ENCODE peak calls at places on chromosomes 4 and X, in five cellular contexts. O is HepG2, N is K562, E is GM12878, P is A549. Z is an unnamed sample.

GRCh38 chr4:127364397-127364796 is 268.4 kb upstream of the INTU start:
- DNase-seq in O (no peak), N (no peak), E (no peak), P (no peak), Z (no peak)

GRCh38 chr4:20037745-20038144 is 214.0 kb upstream of the SLIT2 start:
- DNase-seq in N (no peak), O (no peak), E (no peak), P (no peak), Z (no peak)

GRCh38 chrX:56728321-56728720 is 722 bp upstream of the NBDY start:
- DNase-seq in E (no peak), O (no peak), N (no peak), P (no peak), Z (no peak)

GRCh38 chr4:117385531-117385930 is 300.2 kb upstream of the TRAM1L1 start:
- DNase-seq in E (no peak), O (no peak), N (no peak), P (no peak), Z (no peak)

GRCh38 chrX:13747836-13748235 is 13.3 kb downstream of the OFD1 start:
- DNase-seq in N (peak), O (peak), E (no peak), P (peak), Z (peak)

GRCh38 chr4:117637347-117637746 is 396.9 kb upstream of the NDST3 start:
- DNase-seq in N (no peak), O (no peak), P (no peak), E (no peak), Z (no peak)

GRCh38 chr4:143025111-143025704 is 159.5 kb upstream of the USP38 start:
- DNase-seq in N (no peak), O (peak), P (no peak), E (no peak), Z (no peak)

GRCh38 chrX:115553171-115553570 is 7.8 kb upstream of the PLS3 start:
- DNase-seq in E (no peak), N (no peak), P (no peak), O (no peak), Z (no peak)

GRCh38 chr4:99808260-99808857 is 8.3 kb upstream of the DAPP1 start:
- DNase-seq in O (peak), E (no peak), P (peak), N (peak), Z (peak)

GRCh38 chr4:103498161-103499070 is 221.4 kb downstream of the TACR3 start:
- DNase-seq in O (no peak), N (no peak), E (peak), P (no peak), Z (no peak)

GRCh38 chr4:3314706-3315260 is 22.0 kb downstream of the RGS12 start:
- DNase-seq in N (no peak), O (no peak), E (no peak), P (no peak), Z (no peak)

GRCh38 chr4:170464614-170465197 is 374.9 kb upstream of the AADAT start:
- DNase-seq in N (no peak), E (no peak), P (no peak), O (no peak), Z (no peak)

GRCh38 chr4:158046345-158046744 is 126.5 kb downstream of the GASK1B start:
- DNase-seq in O (peak), E (no peak), P (no peak), N (no peak), Z (no peak)

GRCh38 chr4:15504041-15504440 is 34.4 kb downstream of the CC2D2A start:
- DNase-seq in O (no peak), P (no peak), N (no peak), E (no peak), Z (no peak)

GRCh38 chr4:19473569-19473968 is 778.1 kb upstream of the SLIT2 start:
- DNase-seq in E (no peak), P (no peak), O (no peak), N (no peak), Z (no peak)

GRCh38 chrX:154696328-154697045 is 43.1 kb upstream of the CTAG2 start:
- DNase-seq in O (no peak), P (no peak), E (no peak), N (no peak), Z (no peak)

GRCh38 chr4:65437102-65437501 is 233.2 kb downstream of the EPHA5 start:
- DNase-seq in O (no peak), N (no peak), P (no peak), E (no peak), Z (no peak)

GRCh38 chr4:40629401-40630334 is at the start of gene RBM47:
- DNase-seq in O (no peak), N (no peak), E (no peak), P (no peak), Z (peak)

GRCh38 chr4:168744021-168744420 is 247.2 kb downstream of the PALLD start:
- DNase-seq in E (no peak), N (no peak), P (peak), O (peak), Z (no peak)

GRCh38 chr4:174189392-174190029 is 94.0 kb downstream of the FBXO8 start:
- DNase-seq in E (no peak), P (no peak), O (no peak), N (no peak), Z (no peak)

GRCh38 chr4:38957239-38957815 is 74.9 kb downstream of the TMEM156 start:
- DNase-seq in E (no peak), P (no peak), O (no peak), N (no peak), Z (no peak)

GRCh38 chrX:103488332-103488731 is 31.0 kb downstream of the RAB40A start:
- DNase-seq in N (peak), O (no peak), P (peak), E (no peak), Z (peak)

GRCh38 chrX:109440475-109440874 is 41.4 kb downstream of the GUCY2F start:
- DNase-seq in E (no peak), P (no peak), O (no peak), N (no peak), Z (no peak)

GRCh38 chrX:47611926-47612325 is 7.7 kb downstream of the SYN1 start:
- DNase-seq in N (no peak), P (no peak), O (no peak), E (no peak), Z (no peak)

GRCh38 chr4:115491686-115492085 is 378.3 kb upstream of the NDST4 start:
- DNase-seq in E (no peak), P (no peak), O (no peak), N (no peak), Z (no peak)
- TF ChIP-seq MAX in E (no peak), P (no peak), O (no peak), N (no peak), Z (no peak)

DNA sequence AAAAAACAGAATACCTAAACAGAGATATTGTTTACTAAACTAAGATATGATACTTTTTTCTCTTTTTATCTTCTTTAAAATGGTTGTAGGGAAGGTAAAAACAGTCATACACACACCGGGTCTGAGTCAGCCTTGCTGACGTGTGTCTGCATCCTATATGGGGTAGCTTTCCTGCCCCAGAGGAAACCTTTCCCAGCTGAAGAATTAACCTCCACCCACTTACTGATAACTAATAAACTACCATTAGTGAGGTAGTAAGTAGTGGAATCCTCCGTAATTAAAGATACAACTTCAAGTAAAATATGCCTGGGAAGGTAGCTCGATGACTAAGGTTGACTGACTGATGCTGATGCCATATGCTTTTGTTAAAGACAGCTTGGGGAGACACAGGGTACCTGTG is 312.2 kb downstream of the DCTD start:
- DNase-seq in O (no peak), E (no peak), N (no peak), P (no peak), Z (no peak)
- TF ChIP-seq SMC3 in O (no peak), E (no peak), N (no peak), P (no peak), Z (no peak)

GRCh38 chr4:8777320-8778196 is 94.1 kb downstream of the HMX1 start:
- DNase-seq in P (no peak), N (no peak), O (no peak), E (no peak), Z (no peak)

GRCh38 chr4:8775121-8775520 is 96.5 kb downstream of the HMX1 start:
- DNase-seq in N (no peak), O (no peak), P (no peak), E (no peak), Z (no peak)

GRCh38 chr4:8774071-8774470 is 97.6 kb downstream of the HMX1 start:
- DNase-seq in O (no peak), P (no peak), E (no peak), N (no peak), Z (no peak)

GRCh38 chr4:8776366-8776765 is 95.3 kb downstream of the HMX1 start:
- DNase-seq in N (no peak), E (no peak), O (no peak), P (no peak), Z (no peak)

GRCh38 chr4:8775751-8776355 is 95.8 kb downstream of the HMX1 start:
- DNase-seq in P (no peak), E (no peak), N (no peak), O (no peak), Z (no peak)
- TF ChIP-seq MAX in P (no peak), E (no peak), N (no peak), O (no peak), Z (no peak)

GRCh38 chrX:45714864-45715263 is 514.2 kb upstream of the DIPK2B start:
- DNase-seq in O (no peak), E (peak), P (no peak), N (no peak), Z (no peak)
- TF ChIP-seq SMC3 in O (no peak), E (no peak), P (no peak), N (no peak), Z (no peak)

DNA sequence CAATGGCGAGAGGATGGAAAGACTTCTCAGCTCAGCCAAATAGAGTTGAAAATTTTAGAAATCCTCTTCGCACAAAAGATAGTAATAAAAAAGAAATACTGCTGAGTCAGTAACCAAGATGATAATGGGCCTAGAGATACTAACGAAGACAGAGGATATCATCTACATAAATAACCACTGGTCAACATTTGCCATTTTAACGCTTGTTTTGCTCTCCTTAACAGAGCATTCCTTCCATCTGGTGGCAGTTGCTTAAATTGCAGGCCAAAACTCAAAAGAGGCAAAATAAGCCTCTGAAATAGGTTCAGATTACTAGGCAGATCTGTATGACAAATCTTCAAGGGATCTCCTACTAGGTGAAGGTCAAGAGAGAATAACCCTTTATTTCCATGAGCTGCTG is 51.7 kb upstream of the MCF2 start:
- DNase-seq in P (peak), N (peak), E (no peak), O (no peak), Z (no peak)
- TF ChIP-seq MAX in P (no peak), N (no peak), E (no peak), O (no peak), Z (no peak)

DNA sequence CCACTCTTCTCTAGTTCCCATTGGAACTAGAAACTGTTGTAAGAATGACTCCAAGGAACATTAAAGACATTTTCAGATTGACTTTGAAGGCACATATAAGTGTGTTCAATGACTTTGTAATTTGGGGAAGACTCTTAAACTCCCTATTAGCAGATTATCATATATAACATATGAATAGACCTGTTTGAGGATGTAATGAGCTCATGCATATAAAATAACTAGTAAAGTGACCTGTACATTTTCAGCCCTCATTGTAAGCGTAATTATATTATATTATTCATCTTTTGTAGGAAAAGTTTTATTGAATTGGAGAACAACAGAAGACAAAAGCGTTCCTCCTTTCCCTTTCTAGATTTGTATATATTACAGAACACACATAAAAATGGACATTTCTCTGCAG is 455.1 kb downstream of the IL1RAPL1 start:
- DNase-seq in P (no peak), E (no peak), N (no peak), O (no peak), Z (no peak)
- TF ChIP-seq SMC3 in P (no peak), E (no peak), N (no peak), O (no peak), Z (no peak)

GRCh38 chr4:53734584-53735363 is 143.5 kb upstream of the LNX1 start:
- DNase-seq in P (no peak), O (no peak), N (no peak), E (no peak), Z (no peak)
- TF ChIP-seq MAX in P (no peak), O (no peak), N (no peak), E (no peak), Z (no peak)

GRCh38 chr4:88522702-88523324 is 763 bp downstream of the PYURF start:
- DNase-seq in P (peak), E (no peak), O (peak), N (peak), Z (peak)

GRCh38 chr4:88518911-88519310 is 4.7 kb downstream of the PYURF start:
- DNase-seq in N (no peak), O (no peak), P (no peak), E (no peak), Z (no peak)

GRCh38 chr4:88526221-88526815 is 2.7 kb upstream of the PYURF start:
- DNase-seq in P (no peak), E (no peak), O (no peak), N (peak), Z (peak)

GRCh38 chr4:88527787-88528186 is 4.2 kb upstream of the PYURF start:
- DNase-seq in E (peak), O (no peak), N (no peak), P (no peak), Z (no peak)

DNA sequence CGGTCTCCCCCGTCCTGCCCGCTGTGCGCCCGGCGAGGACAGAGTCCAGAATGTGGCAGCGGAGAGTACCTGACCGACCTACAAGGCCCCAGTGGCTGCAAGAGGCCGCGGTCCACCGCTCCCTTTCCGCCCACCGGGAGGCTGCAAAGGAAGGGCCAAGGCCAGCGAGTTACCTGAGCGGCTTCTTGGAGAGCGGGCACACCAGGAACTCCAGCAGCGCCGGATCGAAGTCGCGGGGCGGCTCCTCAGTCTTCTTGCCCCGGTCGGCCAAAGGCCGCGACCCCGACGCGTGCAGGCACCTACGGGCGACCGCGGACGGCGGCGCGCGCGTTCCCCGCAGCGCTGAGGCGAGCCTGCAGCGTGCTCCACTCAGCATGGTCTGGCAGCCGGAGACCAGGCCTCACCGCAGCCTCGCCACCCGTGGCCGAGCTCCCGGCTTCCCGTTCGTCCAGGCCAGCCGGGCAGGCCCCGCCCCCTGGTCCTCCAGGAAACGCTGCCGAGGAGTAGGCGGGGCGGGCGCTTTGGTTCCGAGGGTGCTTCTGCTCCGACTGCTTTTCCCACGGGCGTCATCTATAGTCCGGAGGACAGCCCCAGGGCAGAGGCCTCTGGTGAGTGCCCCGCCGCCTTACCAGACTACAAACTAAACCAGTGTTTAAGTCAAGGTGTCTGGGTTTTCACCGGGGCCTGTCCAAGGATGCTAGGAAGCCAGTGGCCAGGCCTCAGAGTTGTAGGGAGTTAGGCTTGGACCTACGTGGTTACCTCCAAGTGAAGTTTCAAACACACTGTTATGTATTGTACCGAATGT is at the start of gene PYURF:
- DNase-seq in P (peak), E (peak), N (peak), O (peak), Z (peak)
- TF ChIP-seq SMC3 in P (no peak), E (no peak), N (peak), O (no peak), Z (no peak)

Z was measured in SK-N-SH.